ENCODE peak calls at places on chromosomes 7 and 10, in four cellular contexts. B is astrocyte of the cerebellum, A is colonic mucosa, N is nephron progenitor cell. Z is an unnamed sample.

GRCh38 chr7:130902755-130903357 is 168.8 kb upstream of the KLF14 start:
- DNase-seq in B (no peak), N (no peak), A (no peak), Z (no peak)

GRCh38 chr10:107206856-107207255 is 42.4 kb upstream of the SORCS1 start:
- DNase-seq in A (no peak), N (no peak), B (no peak), Z (no peak)

GRCh38 chr10:71627230-71627939 is 92.2 kb downstream of the C10orf105 start:
- DNase-seq in B (no peak), N (no peak), A (no peak), Z (no peak)

GRCh38 chr7:111026806-111027205 is 64.1 kb upstream of the LRRN3 start:
- DNase-seq in N (no peak), A (no peak), B (no peak), Z (no peak)

GRCh38 chr7:30225863-30226361 is 58.5 kb upstream of the ZNRF2 start:
- DNase-seq in B (peak; percentile 75), A (peak; percentile 74), N (no peak), Z (no peak)

GRCh38 chr7:121076350-121077164 is 88.0 kb downstream of the CPED1 start:
- DNase-seq in A (no peak), B (peak; percentile 39), N (no peak), Z (no peak)

GRCh38 chr7:157540020-157540419 is 203.2 kb downstream of the DNAJB6 start:
- DNase-seq in N (no peak), B (no peak), A (no peak), Z (no peak)

GRCh38 chr10:31413325-31413724 is 94.3 kb downstream of the ZEB1 start:
- DNase-seq in A (no peak), N (no peak), B (no peak), Z (no peak)

GRCh38 chr10:122185643-122186042 is 85.5 kb upstream of the BTBD16 start:
- DNase-seq in N (no peak), B (no peak), A (no peak), Z (no peak)

GRCh38 chr7:32561613-32562012 is 66.3 kb downstream of the AVL9 start:
- DNase-seq in A (no peak), B (no peak), N (no peak), Z (no peak)

GRCh38 chr7:22387583-22387982 is 30.6 kb upstream of the RAPGEF5 start:
- DNase-seq in N (no peak), A (no peak), B (peak; percentile 83), Z (peak; percentile 50)

GRCh38 chr7:123122951-123123350 is 76.8 kb downstream of the SLC13A1 start:
- DNase-seq in A (no peak), N (no peak), B (no peak), Z (no peak)

GRCh38 chr7:151248191-151249033 is at the start of gene SMARCD3:
- DNase-seq in B (peak; percentile 40), N (peak; percentile 85), A (peak; percentile 40), Z (no peak)

GRCh38 chr10:101693701-101694055 is 1.3 kb downstream of the FBXW4 start:
- DNase-seq in A (peak; percentile 29), N (no peak), B (peak; percentile 18), Z (no peak)

GRCh38 chr7:157909370-157909769 is 572.6 kb downstream of the DNAJB6 start:
- DNase-seq in N (no peak), B (no peak), A (no peak), Z (no peak)

GRCh38 chr10:106958591-106959328 is 205.7 kb downstream of the SORCS1 start:
- DNase-seq in N (no peak), B (no peak), A (no peak), Z (no peak)

GRCh38 chr7:98878365-98879197 is at the start of gene TRRAP:
- DNase-seq in B (peak; percentile 32), N (peak; percentile 84), A (peak; percentile 65), Z (no peak)

GRCh38 chr10:46094931-46095755 is 49.1 kb upstream of the MSMB start:
- DNase-seq in A (no peak), N (no peak), B (no peak), Z (no peak)

GRCh38 chr10:103600325-103600724 is 106.8 kb downstream of the NEURL1 start:
- DNase-seq in B (no peak), A (no peak), N (no peak), Z (no peak)

GRCh38 chr10:69180525-69181204 is 631 bp downstream of the SUPV3L1 start:
- DNase-seq in A (peak; percentile 18), B (no peak), N (peak; percentile 9), Z (no peak)

GRCh38 chr7:6402741-6403140 is 45.0 kb downstream of the DAGLB start:
- DNase-seq in A (no peak), B (no peak), N (no peak), Z (no peak)

GRCh38 chr7:37526623-37527022 is 78.0 kb upstream of the ELMO1 start:
- DNase-seq in N (no peak), A (no peak), B (no peak), Z (no peak)

GRCh38 chr10:110425684-110426293 is 71.9 kb upstream of the DUSP5 start:
- DNase-seq in N (no peak), A (no peak), B (peak; percentile 87), Z (peak; percentile 62)

GRCh38 chr10:116968331-116968730 is 36.7 kb downstream of the SHTN1 start:
- DNase-seq in N (no peak), B (no peak), A (no peak), Z (no peak)